ENCODE peak calls at places on chromosomes 12 and 14, in ten cellular contexts. E, W, O, B, G, T, I, R, Y and P are unnamed samples.
A peak's percentile ranks its signal among the peaks of the same experiment; 100 is the strongest.

GRCh38 chr14:35696119-35696518 is 113.0 kb downstream of the RALGAPA1 start:
- DNase-seq in E (no peak), W (no peak), O (no peak), B (no peak), G (no peak), T (no peak), I (no peak), R (no peak), Y (no peak), P (no peak)

GRCh38 chr12:110012137-110012536 is 12.9 kb downstream of the ANKRD13A start:
- DNase-seq in E (peak; percentile 48), W (peak; percentile 67), O (no peak), B (no peak), G (no peak), T (no peak), I (no peak), R (no peak), Y (no peak), P (no peak)

GRCh38 chr12:101920906-101921305 is 43.5 kb downstream of the DRAM1 start:
- DNase-seq in E (no peak), W (no peak), O (peak; percentile 46), B (no peak), G (no peak), T (no peak), I (no peak), R (peak; percentile 56), Y (no peak), P (no peak)

GRCh38 chr14:50222061-50222613 is 9.2 kb downstream of the SOS2 start:
- DNase-seq in E (peak; percentile 33), W (no peak), O (peak; percentile 3), B (no peak), G (no peak), T (no peak), I (no peak), R (peak; percentile 18), Y (no peak), P (no peak)

GRCh38 chr14:70303528-70304293 is 55.8 kb downstream of the COX16 start:
- DNase-seq in E (no peak), W (no peak), O (no peak), B (no peak), G (no peak), T (no peak), I (no peak), R (no peak), Y (no peak), P (no peak)

GRCh38 chr14:32202468-32202865 is 602 bp downstream of the RNU6-8 start:
- DNase-seq in E (peak; percentile 44), W (no peak), O (no peak), B (peak; percentile 30), G (no peak), T (no peak), I (no peak), R (peak; percentile 21), Y (no peak), P (no peak)

GRCh38 chr12:122150127-122150681 is 23.8 kb downstream of the IL31 start:
- DNase-seq in E (no peak), W (no peak), O (no peak), B (no peak), G (no peak), T (no peak), I (no peak), R (no peak), Y (no peak), P (no peak)

GRCh38 chr12:132788375-132789098 is 26.9 kb upstream of the ANKLE2 start:
- DNase-seq in E (no peak), W (no peak), O (no peak), B (no peak), G (no peak), T (no peak), I (no peak), R (no peak), Y (no peak), P (no peak)

GRCh38 chr14:96782436-96782835 is 14.7 kb upstream of the VRK1 start:
- DNase-seq in E (no peak), W (no peak), O (no peak), B (no peak), G (no peak), T (no peak), I (no peak), R (no peak), Y (no peak), P (no peak)

GRCh38 chr14:96781371-96781770 is 15.8 kb upstream of the VRK1 start:
- DNase-seq in E (no peak), W (no peak), O (no peak), B (no peak), G (no peak), T (no peak), I (no peak), R (no peak), Y (no peak), P (no peak)

GRCh38 chr14:96772929-96773328 is 24.3 kb upstream of the VRK1 start:
- DNase-seq in E (no peak), W (no peak), O (no peak), B (no peak), G (no peak), T (no peak), I (no peak), R (no peak), Y (no peak), P (no peak)

DNA sequence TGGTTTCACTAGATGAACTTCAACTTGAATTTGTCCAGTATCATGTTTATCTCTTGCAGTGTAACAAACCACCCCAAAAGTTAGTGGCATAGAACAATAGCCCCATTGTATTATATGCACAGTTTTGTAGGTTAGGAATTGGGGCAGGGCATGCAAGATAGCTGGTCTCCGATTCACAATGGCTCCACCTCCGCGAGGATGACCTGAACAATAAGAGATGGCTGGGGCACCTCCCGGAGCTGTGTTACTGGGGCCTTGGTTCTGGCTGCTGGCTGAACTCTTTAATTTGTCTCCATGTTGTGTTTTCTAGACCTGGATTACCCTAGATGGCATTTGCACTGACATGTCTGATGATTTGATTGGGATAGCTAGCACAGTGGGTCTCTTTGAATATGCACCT is 20.4 kb upstream of the VRK1 start:
- DNase-seq in E (no peak), W (no peak), O (no peak), B (no peak), G (no peak), T (no peak), I (no peak), R (no peak), Y (no peak), P (no peak)
- H3K4me3 ChIP-seq in E (no peak overlapping the region), W (no peak overlapping the region), O (no peak overlapping the region), B (no peak overlapping the region), G (no peak overlapping the region), T (no peak overlapping the region), I (no peak overlapping the region), R (no peak overlapping the region), Y (no peak overlapping the region), P (no peak overlapping the region)

GRCh38 chr14:75310295-75311059 is 31.8 kb downstream of the FOS start:
- DNase-seq in E (peak; percentile 73), W (peak; percentile 85), O (peak; percentile 79), B (peak; percentile 19), G (no peak), T (no peak), I (peak; percentile 92), R (peak; percentile 86), Y (peak; percentile 90), P (peak; percentile 63)

GRCh38 chr14:75303415-75303814 is 24.8 kb downstream of the FOS start:
- DNase-seq in E (peak; percentile 85), W (no peak), O (peak; percentile 31), B (peak; percentile 78), G (no peak), T (no peak), I (peak; percentile 86), R (peak; percentile 72), Y (peak; percentile 81), P (no peak)

GRCh38 chr14:75307700-75308379 is 29.2 kb downstream of the FOS start:
- DNase-seq in E (peak; percentile 91), W (peak; percentile 76), O (peak; percentile 32), B (peak; percentile 93), G (no peak), T (no peak), I (peak; percentile 93), R (peak; percentile 76), Y (peak; percentile 87), P (no peak)

GRCh38 chr14:75301666-75302325 is 23.2 kb downstream of the FOS start:
- DNase-seq in E (peak; percentile 30), W (no peak), O (no peak), B (no peak), G (no peak), T (no peak), I (peak; percentile 77), R (no peak), Y (peak; percentile 76), P (no peak)

GRCh38 chr14:75306917-75307699 is 28.5 kb downstream of the FOS start:
- DNase-seq in E (peak; percentile 22), W (no peak), O (no peak), B (peak; percentile 57), G (no peak), T (no peak), I (no peak), R (peak; percentile 19), Y (no peak), P (no peak)
- TF ChIP-seq CTCF in E (peak; percentile 30), W (no peak), O (peak; percentile 22), B (peak; percentile 72), G (peak; percentile 34), T (peak; percentile 41), I (no peak), R (peak; percentile 33), Y (no peak), P (peak; percentile 49)

DNA sequence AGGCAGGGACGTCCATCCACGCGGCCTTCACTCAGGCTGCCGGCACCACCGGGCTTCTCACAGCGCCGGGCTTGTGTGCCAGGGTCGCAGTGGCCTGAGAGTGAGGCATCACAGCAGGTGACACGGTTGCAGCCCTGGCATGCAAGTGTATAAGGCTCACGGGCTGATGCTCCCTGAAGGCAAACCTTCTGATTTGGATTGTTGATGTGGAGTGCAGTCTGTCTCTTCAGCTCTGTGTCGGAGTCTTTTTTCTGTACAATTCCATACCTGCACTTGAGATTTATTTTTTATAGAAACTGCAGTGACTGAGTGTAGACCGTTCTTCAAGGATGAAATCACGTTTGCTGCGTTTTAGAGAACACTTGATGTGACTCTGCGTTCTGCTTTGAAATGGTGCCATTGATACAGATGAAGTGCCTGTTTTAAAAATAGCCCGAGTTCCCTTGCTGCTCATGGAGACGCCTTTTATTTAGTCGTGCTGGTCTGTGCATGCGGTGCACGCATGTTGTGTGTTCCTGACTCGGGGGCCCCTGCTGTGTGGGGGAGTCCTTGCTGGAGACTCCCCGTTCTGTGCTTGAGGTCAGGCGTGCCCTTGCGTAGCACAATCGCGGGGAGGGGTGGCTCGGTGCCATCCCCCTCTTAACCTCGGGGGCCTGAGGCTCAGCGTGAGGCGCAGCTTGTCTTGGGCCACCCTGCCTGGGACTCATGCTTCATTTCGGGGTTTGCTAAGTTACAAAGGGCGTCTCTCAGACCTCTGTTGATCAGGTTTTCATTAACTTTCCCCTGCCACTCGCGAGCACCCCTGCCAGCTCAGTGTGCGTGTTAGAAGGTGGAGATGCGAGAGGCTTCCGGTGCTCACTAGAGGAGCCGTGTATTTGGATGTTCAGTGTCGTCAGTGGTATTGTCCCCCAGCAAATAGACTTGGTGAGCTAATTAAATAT is 21.6 kb upstream of the AMN start:
- DNase-seq in E (no peak), W (no peak), O (no peak), B (no peak), G (no peak), T (no peak), I (no peak), R (no peak), Y (no peak), P (no peak)
- H3K4me3 ChIP-seq in E (no peak overlapping the region), W (no peak overlapping the region), O (no peak overlapping the region), B (no peak overlapping the region), G (no peak overlapping the region), T (no peak overlapping the region), I (no peak overlapping the region), R (no peak overlapping the region), Y (no peak overlapping the region), P (no peak overlapping the region)

GRCh38 chr12:98373982-98374381 is 141.4 kb upstream of the TMPO start:
- DNase-seq in E (no peak), W (no peak), O (no peak), B (no peak), G (no peak), T (no peak), I (no peak), R (no peak), Y (no peak), P (no peak)

GRCh38 chr12:98370976-98371375 is 144.4 kb upstream of the TMPO start:
- DNase-seq in E (no peak), W (no peak), O (no peak), B (no peak), G (no peak), T (no peak), I (no peak), R (no peak), Y (no peak), P (no peak)

GRCh38 chr12:98371419-98371818 is 144.0 kb upstream of the TMPO start:
- DNase-seq in E (no peak), W (no peak), O (peak; percentile 41), B (no peak), G (no peak), T (no peak), I (no peak), R (no peak), Y (peak; percentile 3), P (no peak)

GRCh38 chr12:98372340-98373018 is 142.9 kb upstream of the TMPO start:
- DNase-seq in E (no peak), W (no peak), O (no peak), B (no peak), G (no peak), T (no peak), I (no peak), R (no peak), Y (no peak), P (no peak)

GRCh38 chr12:98373019-98373554 is 142.3 kb upstream of the TMPO start:
- DNase-seq in E (peak; percentile 48), W (no peak), O (peak; percentile 25), B (peak; percentile 68), G (no peak), T (peak; percentile 11), I (no peak), R (peak; percentile 51), Y (peak; percentile 3), P (no peak)
- TF ChIP-seq CTCF in E (peak; percentile 50), W (no peak), O (peak; percentile 71), B (peak; percentile 74), G (peak; percentile 61), T (peak; percentile 61), I (peak; percentile 11), R (peak; percentile 75), Y (peak; percentile 64), P (peak; percentile 64)